ENCODE peak calls at places on chromosomes 3 and 15, in seven cellular contexts. I is heart left ventricle; Z is CD4-positive, alpha-beta memory T cell; A is stimulated activated CD8-positive, alpha-beta memory T cell treated with anti-CD3 and anti-CD28 coated beads, Interleukin-15, amount 100 ng/mL, for 1 hour; L is activated CD8-positive, alpha-beta memory T cell treated with anti-CD3 and anti-CD28 coated beads for 1 hour; Y is GF-D8; H is nephron progenitor cell. E is an unnamed sample.

GRCh38 chr3:138861755-138862333 is 27.1 kb upstream of the PIK3CB start:
- DNase-seq in L (no peak), A (no peak), I (no peak), Y (no peak), Z (no peak), H (no peak), E (no peak)

GRCh38 chr3:79872483-79872882 is 104.7 kb upstream of the ROBO1 start:
- DNase-seq in A (no peak), Z (no peak), I (no peak), L (no peak), Y (no peak), H (no peak), E (no peak)

GRCh38 chr3:197590313-197590962 is 34.7 kb upstream of the BDH1 start:
- DNase-seq in Z (no peak), Y (no peak), A (no peak), I (no peak), H (no peak), L (no peak), E (no peak)

GRCh38 chr3:190444576-190445145 is 5.0 kb downstream of the TMEM207 start:
- DNase-seq in A (no peak), H (no peak), Z (no peak), I (no peak), L (no peak), Y (no peak), E (no peak)

GRCh38 chr15:34783471-34783870 is 11.9 kb downstream of the ACTC1 start:
- DNase-seq in H (no peak), I (no peak), L (no peak), Y (no peak), Z (no peak), A (no peak), E (no peak)

GRCh38 chr3:65342084-65342683 is 654.4 kb upstream of the ADAMTS9 start:
- DNase-seq in Y (no peak), A (no peak), L (no peak), I (peak; percentile 25), Z (no peak), H (peak; percentile 68), E (no peak)

GRCh38 chr3:175837962-175838361 is 978.8 kb downstream of the NAALADL2 start:
- DNase-seq in I (no peak), Y (no peak), H (no peak), L (no peak), A (no peak), Z (no peak), E (no peak)

GRCh38 chr15:84811828-84812227 is 5.3 kb upstream of the ALPK3 start:
- DNase-seq in L (no peak), H (no peak), A (no peak), Z (no peak), I (no peak), Y (no peak), E (no peak)

GRCh38 chr3:160564205-160564922 is 1.0 kb downstream of the KPNA4 start:
- DNase-seq in I (peak; percentile 36), A (no peak), H (peak; percentile 17), L (no peak), Y (no peak), Z (no peak), E (no peak)

GRCh38 chr3:46386206-46386605 is 15.5 kb downstream of the CCR5 start:
- DNase-seq in H (no peak), L (no peak), Z (no peak), I (no peak), A (no peak), Y (peak; percentile 49), E (no peak)

GRCh38 chr3:47573190-47574172 is 5.2 kb downstream of the CSPG5 start:
- DNase-seq in I (no peak), L (no peak), H (no peak), A (no peak), Z (no peak), Y (no peak), E (no peak)

GRCh38 chr3:8621872-8622271 is 22.7 kb downstream of the SSUH2 start:
- DNase-seq in Y (no peak), A (no peak), L (no peak), I (no peak), Z (no peak), H (no peak), E (no peak)

GRCh38 chr3:140055032-140055791 is 120.2 kb downstream of the CLSTN2 start:
- DNase-seq in Y (no peak), Z (no peak), A (no peak), L (no peak), H (no peak), I (no peak), E (no peak)

GRCh38 chr3:42690766-42691680 is 5.7 kb downstream of the KLHL40 start:
- DNase-seq in A (no peak), Z (no peak), H (no peak), I (no peak), L (no peak), Y (no peak), E (no peak)

GRCh38 chr3:70744536-70744935 is 432.1 kb upstream of the MDFIC2 start:
- DNase-seq in Z (no peak), I (no peak), Y (no peak), L (no peak), H (no peak), A (no peak), E (no peak)

GRCh38 chr3:101066776-101067175 is 73.6 kb upstream of the ABI3BP start:
- DNase-seq in L (no peak), I (no peak), H (no peak), A (no peak), Y (no peak), Z (no peak), E (no peak)

GRCh38 chr3:30871720-30872119 is 22.7 kb downstream of the GADL1 start:
- DNase-seq in H (no peak), I (no peak), L (no peak), A (no peak), Y (no peak), Z (no peak), E (no peak)

GRCh38 chr3:135069406-135069805 is 274.3 kb downstream of the EPHB1 start:
- DNase-seq in A (no peak), Z (no peak), I (no peak), Y (no peak), L (no peak), H (no peak), E (no peak)

GRCh38 chr15:99153026-99153535 is 48.2 kb downstream of the SYNM start:
- DNase-seq in L (no peak), H (no peak), A (no peak), Y (no peak), I (no peak), Z (no peak), E (no peak)

GRCh38 chr3:63015614-63016016 is 140.4 kb upstream of the CADPS start:
- DNase-seq in Y (no peak), I (no peak), A (no peak), Z (no peak), L (no peak), H (peak; percentile 41), E (no peak)

GRCh38 chr3:852033-852432 is 240.8 kb upstream of the CNTN6 start:
- DNase-seq in I (no peak), Y (no peak), A (no peak), H (no peak), Z (no peak), L (no peak), E (no peak)

GRCh38 chr3:38698061-38698460 is 48.6 kb upstream of the SCN5A start:
- DNase-seq in L (no peak), H (no peak), A (no peak), Z (no peak), Y (no peak), I (no peak), E (no peak)

GRCh38 chr3:186653079-186653710 is 12.6 kb upstream of the HRG start:
- DNase-seq in L (no peak), Z (no peak), Y (no peak), H (no peak), I (no peak), A (no peak), E (peak; percentile 55)

GRCh38 chr15:100770781-100771584 is 108.6 kb upstream of the ALDH1A3 start:
- DNase-seq in A (no peak), Y (no peak), L (no peak), H (no peak), Z (no peak), I (no peak), E (no peak)

GRCh38 chr15:81256916-81257315 is 60.2 kb downstream of the IL16 start:
- DNase-seq in Y (peak; percentile 3), I (no peak), L (no peak), Z (no peak), H (no peak), A (no peak), E (no peak)

E was measured in memory B cell.